ENCODE peak calls at places on chromosomes 2 and 18, in eight cellular contexts. X is GM23248, P is HCT116, C is MM.1S, K is SK-N-SH, L is GM23338, S is hepatocyte, J is neural progenitor cell. Z is an unnamed sample.

GRCh38 chr2:234051374-234052070 is 1.0 kb downstream of the SPP2 start:
- DNase-seq in X (peak), C (no peak), K (no peak), L (no peak), J (no peak), S (no peak), P (no peak), Z (no peak)

GRCh38 chr2:128632491-128632780 is 313.8 kb upstream of the HS6ST1 start:
- DNase-seq in L (no peak), J (no peak), C (no peak), K (peak), P (no peak), S (no peak), X (no peak), Z (no peak)

GRCh38 chr2:23988371-23988770 is 21.5 kb upstream of the MFSD2B start:
- DNase-seq in S (no peak), X (peak), K (no peak), C (peak), P (no peak), L (no peak), J (no peak), Z (peak)

GRCh38 chr2:197286805-197287595 is 23.6 kb downstream of the ANKRD44 start:
- DNase-seq in C (no peak), P (no peak), S (peak), J (no peak), L (no peak), K (no peak), X (peak), Z (peak)

GRCh38 chr2:42754021-42754775 is 9.7 kb downstream of the OXER1 start:
- DNase-seq in C (no peak), L (no peak), P (no peak), S (no peak), J (no peak), K (peak), X (peak), Z (no peak)

GRCh38 chr2:26187537-26188104 is 14.7 kb downstream of the GAREM2 start:
- DNase-seq in C (no peak), S (no peak), X (no peak), P (no peak), K (peak), L (no peak), J (no peak), Z (no peak)

GRCh38 chr18:24227976-24228660 is 89.3 kb downstream of the CABYR start:
- DNase-seq in S (no peak), P (no peak), C (no peak), L (peak), J (peak), X (peak), K (peak), Z (no peak)

GRCh38 chr18:35345460-35345921 is 1.3 kb upstream of the ZNF24 start:
- DNase-seq in C (no peak), K (no peak), J (peak), X (no peak), S (peak), L (peak), P (no peak), Z (peak)

GRCh38 chr2:38167968-38168350 is 92.0 kb upstream of the CYP1B1 start:
- DNase-seq in K (no peak), X (no peak), P (no peak), L (no peak), J (no peak), S (no peak), C (no peak), Z (no peak)

GRCh38 chr18:35672897-35673296 is 91.4 kb downstream of the GALNT1 start:
- DNase-seq in S (peak), J (no peak), X (peak), C (no peak), L (no peak), P (no peak), K (no peak), Z (no peak)

GRCh38 chr2:207473866-207474251 is 55.9 kb upstream of the CREB1 start:
- DNase-seq in C (no peak), S (no peak), L (no peak), J (no peak), X (peak), K (no peak), P (no peak), Z (no peak)

GRCh38 chr18:54202851-54203250 is 21.6 kb downstream of the MBD2 start:
- DNase-seq in L (no peak), C (no peak), J (no peak), P (no peak), X (no peak), S (no peak), K (no peak), Z (no peak)

GRCh38 chr18:48777026-48777736 is 173.6 kb downstream of the SMAD7 start:
- DNase-seq in L (peak), C (peak), K (peak), S (peak), J (peak), X (peak), P (no peak), Z (peak)

GRCh38 chr2:75146903-75147332 is 52.4 kb downstream of the TACR1 start:
- DNase-seq in P (no peak), L (no peak), S (no peak), C (no peak), X (peak), J (no peak), K (no peak), Z (no peak)

GRCh38 chr2:3628800-3629199 is 29.2 kb upstream of the ALLC start:
- DNase-seq in S (no peak), C (no peak), J (peak), X (no peak), P (peak), K (no peak), L (peak), Z (no peak)

GRCh38 chr18:58541789-58542425 is 87.0 kb downstream of the ALPK2 start:
- DNase-seq in X (peak), C (peak), K (no peak), S (peak), J (no peak), P (peak), L (no peak), Z (no peak)

GRCh38 chr2:205683179-205683978 is 1.1 kb downstream of the NRP2 start:
- DNase-seq in C (no peak), S (no peak), X (peak), J (no peak), L (no peak), P (no peak), K (no peak), Z (no peak)

GRCh38 chr18:11025671-11026070 is 123.7 kb downstream of the PIEZO2 start:
- DNase-seq in P (no peak), C (no peak), K (no peak), J (no peak), X (no peak), S (no peak), L (no peak), Z (no peak)

GRCh38 chr2:99850076-99850710 is 292.2 kb downstream of the AFF3 start:
- DNase-seq in C (no peak), K (no peak), L (no peak), P (no peak), S (peak), X (no peak), J (no peak), Z (no peak)

GRCh38 chr2:14944562-14945346 is 312.2 kb downstream of the LRATD1 start:
- DNase-seq in J (peak), P (peak), C (peak), L (peak), K (peak), X (peak), S (peak), Z (peak)

GRCh38 chr2:150917956-150918713 is 343.5 kb downstream of the RBM43 start:
- DNase-seq in L (no peak), S (no peak), K (peak), J (no peak), P (no peak), X (no peak), C (no peak), Z (no peak)

GRCh38 chr2:215698566-215698965 is 262.7 kb upstream of the FN1 start:
- DNase-seq in K (no peak), C (peak), S (no peak), J (no peak), X (peak), P (no peak), L (no peak), Z (no peak)

GRCh38 chr2:25337276-25337675 is 4.4 kb downstream of the DNMT3A start:
- DNase-seq in X (no peak), K (no peak), J (no peak), L (no peak), S (no peak), P (no peak), C (no peak), Z (peak)

GRCh38 chr2:86135653-86136052 is 29.6 kb downstream of the PTCD3 start:
- DNase-seq in J (no peak), P (no peak), C (no peak), K (no peak), L (no peak), S (no peak), X (no peak), Z (no peak)

GRCh38 chr2:178271629-178272333 is 77.5 kb downstream of the OSBPL6 start:
- DNase-seq in L (no peak), X (peak), J (no peak), P (no peak), C (no peak), S (peak), K (no peak), Z (no peak)

GRCh38 chr2:119265693-119266066 is 42.0 kb downstream of the STEAP3 start:
- DNase-seq in L (no peak), X (no peak), K (no peak), C (no peak), J (no peak), S (no peak), P (no peak), Z (no peak)

GRCh38 chr2:62074233-62074632 is 121.7 kb upstream of the B3GNT2 start:
- DNase-seq in K (no peak), J (peak), C (no peak), L (peak), X (no peak), S (no peak), P (no peak), Z (no peak)

GRCh38 chr2:138512672-138513071 is 11.1 kb downstream of the SPOPL start:
- DNase-seq in P (no peak), X (no peak), K (no peak), L (no peak), C (no peak), S (no peak), J (no peak), Z (no peak)

GRCh38 chr2:171319164-171319810 is 114.5 kb downstream of the METTL8 start:
- DNase-seq in S (no peak), J (peak), P (no peak), L (peak), K (no peak), C (no peak), X (peak), Z (peak)

GRCh38 chr2:165369131-165369935 is 100.2 kb upstream of the CSRNP3 start:
- DNase-seq in L (peak), J (peak), K (no peak), X (no peak), P (no peak), C (no peak), S (peak), Z (no peak)

GRCh38 chr18:41096504-41096903 is 858.5 kb upstream of the PIK3C3 start:
- DNase-seq in J (peak), X (peak), P (no peak), K (peak), S (peak), L (no peak), C (peak), Z (no peak)

GRCh38 chr18:38301621-38302020 is 736.0 kb upstream of the CELF4 start:
- DNase-seq in P (no peak), J (no peak), L (no peak), S (no peak), X (no peak), C (peak), K (no peak), Z (no peak)

GRCh38 chr18:49548266-49548665 is 13.6 kb upstream of the LIPG start:
- DNase-seq in X (peak), C (no peak), S (peak), P (peak), K (no peak), J (no peak), L (no peak), Z (no peak)

GRCh38 chr2:65579506-65580235 is 147.3 kb upstream of the SPRED2 start:
- DNase-seq in L (peak), S (no peak), X (no peak), J (peak), K (no peak), P (no peak), C (no peak), Z (no peak)

GRCh38 chr2:239824051-239824694 is 201.0 kb downstream of the NDUFA10 start:
- DNase-seq in J (peak), P (peak), S (peak), K (peak), C (peak), L (peak), X (peak), Z (peak)

GRCh38 chr2:69013123-69013836 is at the start of gene ANTXR1:
- DNase-seq in J (peak), K (peak), P (peak), S (peak), L (peak), C (peak), X (peak), Z (no peak)

GRCh38 chr2:121072784-121073183 is 212.2 kb downstream of the TFCP2L1 start:
- DNase-seq in C (no peak), L (no peak), J (no peak), P (no peak), X (no peak), K (no peak), S (no peak), Z (no peak)

GRCh38 chr2:121068851-121069250 is 216.2 kb downstream of the TFCP2L1 start:
- DNase-seq in C (no peak), K (no peak), S (no peak), X (no peak), P (no peak), J (no peak), L (no peak), Z (no peak)

GRCh38 chr2:121073320-121074210 is 211.4 kb downstream of the TFCP2L1 start:
- DNase-seq in P (no peak), S (no peak), K (no peak), X (no peak), J (no peak), L (no peak), C (no peak), Z (no peak)

GRCh38 chr2:121069434-121069969 is 215.5 kb downstream of the TFCP2L1 start:
- DNase-seq in L (no peak), P (no peak), S (no peak), J (no peak), K (no peak), X (no peak), C (no peak), Z (no peak)

GRCh38 chr2:121071058-121071504 is 213.9 kb downstream of the TFCP2L1 start:
- DNase-seq in K (peak), L (peak), P (peak), S (peak), C (no peak), X (peak), J (peak), Z (peak)
- TF ChIP-seq EZH2phosphoT487 in K (no peak), L (no peak), P (no peak), S (no peak), C (no peak), X (no peak), J (no peak), Z (no peak)

GRCh38 chr2:219287569-219288265 is 8.6 kb downstream of the DNAJB2 start:
- DNase-seq in C (no peak), P (no peak), J (no peak), K (no peak), L (no peak), S (no peak), X (no peak), Z (no peak)
- H3K27ac ChIP-seq in C (no peak), P (no peak), J (no peak), K (no peak), L (no peak), S (no peak), X (no peak), Z (no peak)

GRCh38 chr2:170235860-170236638 is 58.1 kb downstream of the MYO3B start:
- DNase-seq in P (peak), J (peak), C (peak), L (peak), X (peak), K (peak), S (peak), Z (peak)
- TF ChIP-seq EZH2phosphoT487 in P (no peak), J (no peak), C (no peak), L (no peak), X (no peak), K (no peak), S (no peak), Z (no peak)

DNA sequence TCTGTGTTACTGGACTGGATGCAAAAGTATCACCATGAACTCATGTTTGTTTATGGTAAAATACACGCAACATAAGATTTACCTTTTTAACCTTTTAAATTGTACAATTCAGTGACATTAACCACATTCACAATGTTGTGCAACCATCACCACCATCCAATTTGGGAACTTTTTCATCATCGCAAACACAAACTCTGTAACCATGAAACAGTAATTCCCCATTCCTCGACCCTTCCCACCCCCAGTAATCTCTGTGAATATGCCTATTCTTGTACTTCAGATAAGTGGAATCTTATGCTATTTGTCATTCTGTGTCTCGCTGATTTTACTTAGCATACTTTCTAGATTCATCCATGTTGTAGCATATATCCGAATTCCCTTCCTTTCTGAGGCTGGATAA is 31.1 kb upstream of the EPAS1 start:
- DNase-seq in P (no peak), J (no peak), C (no peak), S (no peak), X (no peak), L (no peak), K (no peak), Z (no peak)
- H3K27ac ChIP-seq in P (no peak), J (no peak), C (no peak), S (no peak), X (no peak), L (no peak), K (no peak), Z (no peak)